ENCODE peak calls at places on chromosome 20, in nine cellular contexts. M is fibroblast of pulmonary artery, T is GM23338, A is spleen, P is psoas muscle, V is left lung, G is brain microvascular endothelial cell, U is lower leg skin, F is AG10803. R is an unnamed sample.

GRCh38 chr20:25863536-25864325 is 167.1 kb upstream of the ZNF337 start:
- DNase-seq in F (no peak), P (no peak), A (no peak), M (peak), V (peak), T (peak), U (no peak), G (no peak), R (no peak)

GRCh38 chr20:25605146-25605545 is 18.7 kb downstream of the NANP start:
- DNase-seq in M (peak), V (no peak), A (no peak), T (no peak), G (no peak), U (no peak), P (no peak), F (peak), R (peak)

GRCh38 chr20:41181567-41181966 is 44.2 kb downstream of the PLCG1 start:
- DNase-seq in A (no peak), P (peak), U (peak), M (no peak), T (no peak), F (no peak), V (no peak), G (no peak), R (no peak)

GRCh38 chr20:1935696-1936366 is 40.6 kb downstream of the SIRPA start:
- DNase-seq in M (peak), G (no peak), T (no peak), U (no peak), A (no peak), P (peak), F (no peak), V (no peak), R (no peak)

GRCh38 chr20:36085686-36086267 is 68.8 kb upstream of the EPB41L1 start:
- DNase-seq in A (no peak), T (no peak), G (peak), U (no peak), F (peak), P (no peak), V (peak), M (peak), R (peak)

GRCh38 chr20:57006411-57007170 is 259.9 kb downstream of the BMP7 start:
- DNase-seq in F (peak), U (no peak), P (no peak), G (peak), M (no peak), V (no peak), A (no peak), T (no peak), R (no peak)

GRCh38 chr20:47774081-47774777 is 11.1 kb downstream of the SULF2 start:
- DNase-seq in T (no peak), F (no peak), M (no peak), V (no peak), G (no peak), U (no peak), A (no peak), P (no peak), R (no peak)

GRCh38 chr20:433300-433975 is 25.3 kb downstream of the RBCK1 start:
- DNase-seq in V (no peak), A (no peak), T (no peak), P (no peak), G (no peak), U (peak), F (no peak), M (no peak), R (peak)

GRCh38 chr20:33689973-33690372 is 3.8 kb upstream of the E2F1 start:
- DNase-seq in F (no peak), V (no peak), P (no peak), A (no peak), U (no peak), T (no peak), G (peak), M (peak), R (peak)

GRCh38 chr20:58219342-58219700 is 9.1 kb downstream of the ANKRD60 start:
- DNase-seq in M (peak), F (peak), P (no peak), A (no peak), U (no peak), V (no peak), T (no peak), G (peak), R (peak)

GRCh38 chr20:3168079-3168828 is 5.1 kb downstream of the LZTS3 start:
- DNase-seq in P (no peak), V (peak), T (peak), M (no peak), F (no peak), A (peak), G (no peak), U (peak), R (no peak)

GRCh38 chr20:16284385-16285100 is 288.7 kb downstream of the KIF16B start:
- DNase-seq in F (no peak), T (no peak), A (no peak), P (no peak), U (no peak), V (no peak), G (no peak), M (no peak), R (no peak)

GRCh38 chr20:6756961-6757595 is 10.4 kb upstream of the BMP2 start:
- DNase-seq in G (no peak), U (no peak), V (no peak), F (no peak), M (no peak), T (no peak), A (no peak), P (no peak), R (no peak)

GRCh38 chr20:8535403-8536003 is 403.4 kb downstream of the PLCB1 start:
- DNase-seq in F (peak), G (no peak), V (no peak), T (peak), M (peak), A (no peak), U (no peak), P (no peak), R (peak)

GRCh38 chr20:38806855-38807655 is 1.6 kb downstream of the PPP1R16B start:
- DNase-seq in T (peak), F (no peak), M (no peak), G (no peak), A (peak), P (no peak), V (no peak), U (peak), R (no peak)

GRCh38 chr20:10090588-10091166 is 55.9 kb downstream of the ANKEF1 start:
- DNase-seq in A (no peak), T (peak), V (no peak), U (no peak), M (peak), F (peak), P (peak), G (peak), R (peak)

GRCh38 chr20:32841174-32841573 is 17.5 kb upstream of the EFCAB8 start:
- DNase-seq in F (no peak), A (no peak), M (no peak), G (no peak), T (no peak), P (no peak), U (no peak), V (no peak), R (no peak)

GRCh38 chr20:56409521-56409920 is 2.5 kb upstream of the CASS4 start:
- DNase-seq in A (no peak), P (no peak), U (no peak), V (no peak), G (peak), F (peak), T (no peak), M (peak), R (peak)

GRCh38 chr20:35768731-35769664 is 2.8 kb upstream of the PHF20 start:
- DNase-seq in F (peak), M (peak), U (peak), V (peak), T (peak), A (peak), G (peak), P (peak), R (peak)

GRCh38 chr20:34859826-34860545 is 12.7 kb downstream of the GGT7 start:
- DNase-seq in P (no peak), G (no peak), T (no peak), A (peak), F (no peak), M (no peak), V (no peak), U (no peak), R (no peak)

GRCh38 chr20:3446779-3447178 is 24.0 kb upstream of the ATRN start:
- DNase-seq in F (no peak), V (no peak), U (no peak), T (peak), A (no peak), G (no peak), M (no peak), P (no peak), R (no peak)

GRCh38 chr20:19973920-19974620 is 43.1 kb upstream of the NAA20 start:
- DNase-seq in F (peak), U (peak), G (no peak), V (peak), P (peak), T (no peak), M (peak), A (no peak), R (peak)

GRCh38 chr20:46308258-46309157 is at the start of gene CDH22:
- DNase-seq in V (peak), M (peak), P (peak), T (peak), G (no peak), A (no peak), F (peak), U (no peak), R (peak)

GRCh38 chr20:20019123-20019522 is 2.0 kb downstream of the NAA20 start:
- DNase-seq in T (no peak), P (no peak), M (no peak), G (no peak), A (no peak), U (no peak), V (no peak), F (no peak), R (no peak)

GRCh38 chr20:6277661-6278060 is 154.8 kb upstream of the FERMT1 start:
- DNase-seq in F (no peak), G (peak), P (no peak), T (no peak), V (no peak), A (no peak), U (no peak), M (peak), R (no peak)

GRCh38 chr20:38853759-38854158 is 48.3 kb downstream of the PPP1R16B start:
- DNase-seq in F (no peak), T (no peak), G (no peak), M (no peak), P (no peak), U (no peak), V (no peak), A (no peak), R (no peak)

GRCh38 chr20:10313701-10314100 is 95.1 kb downstream of the SNAP25 start:
- DNase-seq in V (no peak), T (no peak), A (no peak), G (peak), U (no peak), P (no peak), M (no peak), F (no peak), R (no peak)

GRCh38 chr20:61913423-61914225 is 152.1 kb downstream of the TAF4 start:
- DNase-seq in M (no peak), F (no peak), V (peak), A (peak), G (no peak), U (no peak), T (no peak), P (peak), R (no peak)

GRCh38 chr20:39941235-39941634 is 747.8 kb downstream of the MAFB start:
- DNase-seq in F (no peak), G (no peak), A (no peak), T (no peak), M (no peak), V (no peak), U (no peak), P (no peak), R (no peak)

GRCh38 chr20:32655903-32656500 is 17.7 kb downstream of the C20orf203 start:
- DNase-seq in U (no peak), A (no peak), P (no peak), G (no peak), T (no peak), V (no peak), M (no peak), F (no peak), R (no peak)

GRCh38 chr20:19976595-19977372 is 40.4 kb upstream of the NAA20 start:
- DNase-seq in A (no peak), V (peak), F (peak), G (peak), M (peak), P (peak), U (peak), T (no peak), R (peak)

GRCh38 chr20:10648651-10649050 is 25.1 kb downstream of the JAG1 start:
- DNase-seq in G (peak), F (peak), V (no peak), U (no peak), M (peak), P (no peak), T (no peak), A (no peak), R (peak)

GRCh38 chr20:39059036-39059435 is 96.9 kb downstream of the DHX35 start:
- DNase-seq in P (no peak), F (no peak), T (no peak), M (no peak), U (no peak), A (no peak), V (no peak), G (no peak), R (no peak)

GRCh38 chr20:53934421-53935352 is 135.7 kb downstream of the BCAS1 start:
- DNase-seq in V (no peak), A (no peak), G (peak), F (peak), U (no peak), T (peak), M (peak), P (no peak), R (peak)
- H3K4me3 ChIP-seq in V (no peak), A (no peak), G (no peak), F (peak), U (no peak), T (no peak), M (no peak), P (no peak), R (no peak)

GRCh38 chr20:51378171-51378928 is 164.2 kb downstream of the NFATC2 start:
- DNase-seq in T (peak), F (no peak), U (no peak), G (no peak), A (peak), M (no peak), P (no peak), V (no peak), R (no peak)
- TF ChIP-seq CTCF in T (peak), F (peak), U (no peak), G (peak), A (no peak), M (peak), P (no peak), V (no peak), R (peak)

GRCh38 chr20:44646641-44647274 is 4.7 kb downstream of the ADA start:
- DNase-seq in G (peak), F (peak), P (no peak), T (no peak), U (no peak), V (no peak), M (peak), A (no peak), R (peak)
- H3K4me3 ChIP-seq in G (no peak), F (no peak), P (no peak), T (no peak), U (no peak), V (no peak), M (no peak), A (no peak), R (no peak)

DNA sequence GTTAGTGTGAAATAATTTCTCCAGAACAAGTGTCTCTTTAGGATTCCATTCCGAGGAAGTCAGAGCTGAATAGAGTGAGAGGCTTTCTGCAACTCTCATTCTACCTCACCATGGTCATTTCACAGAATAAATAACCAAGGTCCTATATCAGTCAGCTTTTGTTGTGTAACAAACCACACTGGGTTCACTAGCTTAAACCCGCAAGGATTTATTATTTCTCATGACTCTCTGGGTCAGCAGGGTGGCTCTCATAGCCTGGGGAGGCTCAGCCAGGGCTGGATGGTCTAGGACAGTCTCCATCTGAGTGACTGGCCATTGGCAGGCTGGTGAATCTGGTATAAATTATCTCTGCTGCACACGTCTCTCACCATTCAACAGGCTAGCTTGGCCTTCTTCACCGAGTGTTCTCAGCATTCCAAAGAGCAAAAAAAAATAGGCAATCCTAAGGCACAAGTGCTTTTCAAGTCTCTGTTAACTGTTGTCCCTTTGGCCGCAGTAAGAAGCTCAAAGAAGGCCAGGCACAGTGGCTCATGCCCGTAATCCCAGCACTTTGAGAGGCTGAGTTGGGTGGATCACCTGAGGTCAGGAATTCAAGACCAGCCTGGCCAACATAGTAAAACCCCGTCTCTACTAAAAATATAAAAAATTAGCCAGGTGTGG is 39.7 kb downstream of the ISM1 start:
- DNase-seq in P (no peak), A (no peak), G (no peak), V (no peak), M (no peak), T (no peak), U (peak), F (peak), R (no peak)
- TF ChIP-seq CTCF in P (no peak), A (no peak), G (no peak), V (no peak), M (no peak), T (no peak), U (no peak), F (no peak), R (no peak)

GRCh38 chr20:64077541-64077875 is 1.8 kb downstream of the RGS19 start:
- DNase-seq in P (no peak), M (no peak), F (no peak), T (no peak), A (no peak), G (no peak), U (no peak), V (peak), R (no peak)
- H3K4me3 ChIP-seq in P (peak), M (no peak), F (no peak), T (no peak), A (peak), G (no peak), U (no peak), V (peak), R (no peak)

DNA sequence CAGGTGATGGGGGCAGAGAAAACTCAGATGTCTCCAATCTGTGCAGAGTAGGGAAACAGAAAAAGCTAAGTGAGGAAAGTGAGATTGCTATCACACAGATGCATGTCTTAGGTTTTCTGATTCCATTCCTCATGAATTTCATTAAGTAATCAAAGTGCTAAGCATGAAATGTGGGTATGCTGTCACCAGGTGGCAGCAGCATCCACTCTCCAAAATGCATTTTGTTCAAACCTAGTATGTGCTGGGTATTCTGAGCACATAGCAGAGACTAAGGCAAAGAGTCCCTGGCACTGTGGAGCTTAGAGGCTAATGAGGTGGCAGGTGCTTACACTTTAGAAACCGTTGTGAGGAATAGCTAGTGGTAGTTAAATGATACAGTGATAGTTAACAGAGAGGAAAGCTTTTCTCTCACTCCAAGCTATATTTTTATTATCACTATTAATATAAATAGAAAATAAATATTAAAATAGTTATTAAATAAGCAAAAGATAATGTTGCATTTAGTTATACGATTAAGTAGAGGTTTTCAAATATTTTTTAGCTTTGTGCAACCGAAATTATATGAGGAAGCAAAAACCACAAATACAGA is 179.5 kb downstream of the CDH26 start:
- DNase-seq in T (peak), F (peak), U (no peak), M (peak), A (no peak), P (no peak), V (no peak), G (peak), R (peak)
- TF ChIP-seq CTCF in T (peak), F (peak), U (no peak), M (peak), A (peak), P (peak), V (peak), G (peak), R (peak)

GRCh38 chr20:17835941-17836861 is 132.4 kb downstream of the SNX5 start:
- DNase-seq in V (no peak), U (peak), M (peak), T (no peak), P (peak), F (peak), G (no peak), A (no peak), R (peak)
- H3K4me3 ChIP-seq in V (no peak), U (no peak), M (peak), T (no peak), P (no peak), F (peak), G (no peak), A (no peak), R (no peak)

DNA sequence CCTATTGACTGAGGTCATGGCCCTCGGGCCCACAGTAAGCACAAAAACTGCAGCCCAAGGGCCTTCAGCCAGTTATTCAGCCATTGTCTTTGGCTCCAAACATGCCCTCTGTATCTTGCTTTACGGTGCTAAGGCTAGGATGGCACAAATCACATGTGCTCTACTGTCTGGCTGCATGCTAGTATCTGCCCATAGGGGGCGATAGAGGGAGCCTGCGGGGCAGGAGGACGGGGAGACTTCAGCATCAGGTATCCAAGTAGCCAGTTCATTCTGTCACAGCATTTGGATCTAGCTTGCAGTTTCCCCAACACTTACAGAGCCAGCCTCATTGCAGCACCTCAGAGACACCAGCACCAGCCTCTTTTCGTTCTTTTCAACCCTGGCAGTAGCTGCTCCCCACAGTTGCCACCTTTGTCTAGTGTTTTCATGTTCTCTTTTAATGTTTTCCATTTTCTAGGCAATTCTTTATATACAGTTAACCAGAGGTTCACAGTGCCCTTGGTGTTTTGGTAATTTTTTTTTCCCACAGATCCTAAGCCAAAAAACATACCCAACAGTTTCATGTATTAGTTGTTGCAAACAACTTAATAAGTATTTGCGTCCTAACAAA is 705.9 kb downstream of the PTPRT start:
- DNase-seq in P (no peak), M (no peak), G (no peak), U (no peak), A (no peak), V (no peak), T (peak), F (no peak), R (no peak)
- TF ChIP-seq CTCF in P (no peak), M (no peak), G (no peak), U (no peak), A (no peak), V (peak), T (peak), F (peak), R (peak)